ENCODE peak calls at places on chromosomes 7 and 10, in eight cellular contexts. One of them, this sample, is unnamed.

GRCh38 chr10:26479766-26480492 is 41.8 kb downstream of the APBB1IP start:
- DNase-seq in effector CD8-positive, alpha-beta T cell: no peak
- DNase-seq in RPMI7951: no peak
- DNase-seq in NCI-H82: no peak
- DNase-seq in EH: no peak
- DNase-seq in LoVo: no peak
- DNase-seq in stimulated activated CD8-positive, alpha-beta memory T cell treated with anti-CD3 and anti-CD28 coated beads, Interleukin-4, amount 100 ng/mL, for 24 hours: no peak
- DNase-seq in fibroblast of mammary gland: no peak
- DNase-seq in this sample: no peak

GRCh38 chr10:63977329-63977923 is 456.2 kb downstream of the REEP3 start:
- DNase-seq in effector CD8-positive, alpha-beta T cell: no peak
- DNase-seq in RPMI7951: peak
- DNase-seq in NCI-H82: peak
- DNase-seq in EH: peak
- DNase-seq in LoVo: peak
- DNase-seq in stimulated activated CD8-positive, alpha-beta memory T cell treated with anti-CD3 and anti-CD28 coated beads, Interleukin-4, amount 100 ng/mL, for 24 hours: no peak
- DNase-seq in fibroblast of mammary gland: peak
- DNase-seq in this sample: peak

GRCh38 chr7:147510913-147511312 is 1079.7 kb upstream of the C7orf33 start:
- DNase-seq in effector CD8-positive, alpha-beta T cell: no peak
- DNase-seq in RPMI7951: no peak
- DNase-seq in NCI-H82: no peak
- DNase-seq in EH: peak
- DNase-seq in LoVo: no peak
- DNase-seq in stimulated activated CD8-positive, alpha-beta memory T cell treated with anti-CD3 and anti-CD28 coated beads, Interleukin-4, amount 100 ng/mL, for 24 hours: no peak
- DNase-seq in fibroblast of mammary gland: peak
- DNase-seq in this sample: no peak

GRCh38 chr10:133142523-133143199 is 17.4 kb upstream of the KNDC1 start:
- DNase-seq in effector CD8-positive, alpha-beta T cell: no peak
- DNase-seq in RPMI7951: no peak
- DNase-seq in NCI-H82: no peak
- DNase-seq in EH: no peak
- DNase-seq in LoVo: no peak
- DNase-seq in stimulated activated CD8-positive, alpha-beta memory T cell treated with anti-CD3 and anti-CD28 coated beads, Interleukin-4, amount 100 ng/mL, for 24 hours: no peak
- DNase-seq in fibroblast of mammary gland: no peak
- DNase-seq in this sample: no peak

GRCh38 chr7:23470290-23471089 is at the start of gene IGF2BP3:
- DNase-seq in effector CD8-positive, alpha-beta T cell: no peak
- DNase-seq in RPMI7951: peak
- DNase-seq in NCI-H82: peak
- DNase-seq in EH: peak
- DNase-seq in LoVo: peak
- DNase-seq in stimulated activated CD8-positive, alpha-beta memory T cell treated with anti-CD3 and anti-CD28 coated beads, Interleukin-4, amount 100 ng/mL, for 24 hours: no peak
- DNase-seq in fibroblast of mammary gland: peak
- DNase-seq in this sample: peak

GRCh38 chr10:1591045-1591444 is 146.3 kb downstream of the ADARB2 start:
- DNase-seq in effector CD8-positive, alpha-beta T cell: no peak
- DNase-seq in RPMI7951: no peak
- DNase-seq in NCI-H82: no peak
- DNase-seq in EH: no peak
- DNase-seq in LoVo: no peak
- DNase-seq in stimulated activated CD8-positive, alpha-beta memory T cell treated with anti-CD3 and anti-CD28 coated beads, Interleukin-4, amount 100 ng/mL, for 24 hours: no peak
- DNase-seq in fibroblast of mammary gland: no peak
- DNase-seq in this sample: no peak

GRCh38 chr10:86363184-86363832 is 3.3 kb downstream of the GRID1 start:
- DNase-seq in effector CD8-positive, alpha-beta T cell: no peak
- DNase-seq in RPMI7951: no peak
- DNase-seq in NCI-H82: no peak
- DNase-seq in EH: no peak
- DNase-seq in LoVo: no peak
- DNase-seq in stimulated activated CD8-positive, alpha-beta memory T cell treated with anti-CD3 and anti-CD28 coated beads, Interleukin-4, amount 100 ng/mL, for 24 hours: no peak
- DNase-seq in fibroblast of mammary gland: no peak
- DNase-seq in this sample: peak

GRCh38 chr7:121041516-121042148 is 53.1 kb downstream of the CPED1 start:
- DNase-seq in effector CD8-positive, alpha-beta T cell: no peak
- DNase-seq in RPMI7951: peak
- DNase-seq in NCI-H82: no peak
- DNase-seq in EH: peak
- DNase-seq in LoVo: no peak
- DNase-seq in stimulated activated CD8-positive, alpha-beta memory T cell treated with anti-CD3 and anti-CD28 coated beads, Interleukin-4, amount 100 ng/mL, for 24 hours: no peak
- DNase-seq in fibroblast of mammary gland: peak
- DNase-seq in this sample: no peak

GRCh38 chr7:155568961-155569360 is 22.6 kb upstream of the CNPY1 start:
- DNase-seq in effector CD8-positive, alpha-beta T cell: no peak
- DNase-seq in RPMI7951: no peak
- DNase-seq in NCI-H82: no peak
- DNase-seq in EH: no peak
- DNase-seq in LoVo: no peak
- DNase-seq in stimulated activated CD8-positive, alpha-beta memory T cell treated with anti-CD3 and anti-CD28 coated beads, Interleukin-4, amount 100 ng/mL, for 24 hours: no peak
- DNase-seq in fibroblast of mammary gland: no peak
- DNase-seq in this sample: no peak

GRCh38 chr10:22320591-22321155 is at the start of gene BMI1:
- DNase-seq in effector CD8-positive, alpha-beta T cell: peak
- DNase-seq in RPMI7951: peak
- DNase-seq in NCI-H82: peak
- DNase-seq in EH: peak
- DNase-seq in LoVo: peak
- DNase-seq in stimulated activated CD8-positive, alpha-beta memory T cell treated with anti-CD3 and anti-CD28 coated beads, Interleukin-4, amount 100 ng/mL, for 24 hours: no peak
- DNase-seq in fibroblast of mammary gland: peak
- DNase-seq in this sample: peak

GRCh38 chr7:140621326-140622035 is 19.1 kb downstream of the DENND2A start:
- DNase-seq in effector CD8-positive, alpha-beta T cell: no peak
- DNase-seq in RPMI7951: peak
- DNase-seq in NCI-H82: no peak
- DNase-seq in EH: peak
- DNase-seq in LoVo: no peak
- DNase-seq in stimulated activated CD8-positive, alpha-beta memory T cell treated with anti-CD3 and anti-CD28 coated beads, Interleukin-4, amount 100 ng/mL, for 24 hours: no peak
- DNase-seq in fibroblast of mammary gland: peak
- DNase-seq in this sample: no peak

GRCh38 chr10:3499120-3499519 is 285.9 kb downstream of the KLF6 start:
- DNase-seq in effector CD8-positive, alpha-beta T cell: no peak
- DNase-seq in RPMI7951: peak
- DNase-seq in NCI-H82: no peak
- DNase-seq in EH: peak
- DNase-seq in LoVo: no peak
- DNase-seq in stimulated activated CD8-positive, alpha-beta memory T cell treated with anti-CD3 and anti-CD28 coated beads, Interleukin-4, amount 100 ng/mL, for 24 hours: no peak
- DNase-seq in fibroblast of mammary gland: no peak
- DNase-seq in this sample: peak

GRCh38 chr10:33154590-33154989 is 179.9 kb downstream of the NRP1 start:
- DNase-seq in effector CD8-positive, alpha-beta T cell: no peak
- DNase-seq in RPMI7951: peak
- DNase-seq in NCI-H82: no peak
- DNase-seq in EH: no peak
- DNase-seq in LoVo: no peak
- DNase-seq in stimulated activated CD8-positive, alpha-beta memory T cell treated with anti-CD3 and anti-CD28 coated beads, Interleukin-4, amount 100 ng/mL, for 24 hours: no peak
- DNase-seq in fibroblast of mammary gland: peak
- DNase-seq in this sample: no peak

GRCh38 chr10:72034040-72034499 is 54.3 kb downstream of the SPOCK2 start:
- DNase-seq in effector CD8-positive, alpha-beta T cell: no peak
- DNase-seq in RPMI7951: no peak
- DNase-seq in NCI-H82: no peak
- DNase-seq in EH: no peak
- DNase-seq in LoVo: no peak
- DNase-seq in stimulated activated CD8-positive, alpha-beta memory T cell treated with anti-CD3 and anti-CD28 coated beads, Interleukin-4, amount 100 ng/mL, for 24 hours: no peak
- DNase-seq in fibroblast of mammary gland: no peak
- DNase-seq in this sample: no peak

GRCh38 chr7:112495156-112495788 is 14.5 kb downstream of the LSMEM1 start:
- DNase-seq in effector CD8-positive, alpha-beta T cell: no peak
- DNase-seq in RPMI7951: no peak
- DNase-seq in NCI-H82: no peak
- DNase-seq in EH: no peak
- DNase-seq in LoVo: no peak
- DNase-seq in stimulated activated CD8-positive, alpha-beta memory T cell treated with anti-CD3 and anti-CD28 coated beads, Interleukin-4, amount 100 ng/mL, for 24 hours: no peak
- DNase-seq in fibroblast of mammary gland: no peak
- DNase-seq in this sample: no peak

GRCh38 chr7:24075426-24075810 is 208.6 kb upstream of the NPY start:
- DNase-seq in effector CD8-positive, alpha-beta T cell: no peak
- DNase-seq in RPMI7951: no peak
- DNase-seq in NCI-H82: no peak
- DNase-seq in EH: peak
- DNase-seq in LoVo: peak
- DNase-seq in stimulated activated CD8-positive, alpha-beta memory T cell treated with anti-CD3 and anti-CD28 coated beads, Interleukin-4, amount 100 ng/mL, for 24 hours: no peak
- DNase-seq in fibroblast of mammary gland: no peak
- DNase-seq in this sample: no peak

GRCh38 chr7:143399151-143399550 is 9.5 kb downstream of the EPHA1 start:
- DNase-seq in effector CD8-positive, alpha-beta T cell: no peak
- DNase-seq in RPMI7951: no peak
- DNase-seq in NCI-H82: no peak
- DNase-seq in EH: no peak
- DNase-seq in LoVo: no peak
- DNase-seq in stimulated activated CD8-positive, alpha-beta memory T cell treated with anti-CD3 and anti-CD28 coated beads, Interleukin-4, amount 100 ng/mL, for 24 hours: no peak
- DNase-seq in fibroblast of mammary gland: no peak
- DNase-seq in this sample: no peak

GRCh38 chr7:85023066-85023687 is 163.7 kb downstream of the SEMA3D start:
- DNase-seq in effector CD8-positive, alpha-beta T cell: peak
- DNase-seq in RPMI7951: peak
- DNase-seq in NCI-H82: peak
- DNase-seq in EH: peak
- DNase-seq in LoVo: peak
- DNase-seq in stimulated activated CD8-positive, alpha-beta memory T cell treated with anti-CD3 and anti-CD28 coated beads, Interleukin-4, amount 100 ng/mL, for 24 hours: no peak
- DNase-seq in fibroblast of mammary gland: peak
- DNase-seq in this sample: no peak

GRCh38 chr10:100186813-100187212 is 984 bp upstream of the ERLIN1 start:
- DNase-seq in effector CD8-positive, alpha-beta T cell: no peak
- DNase-seq in RPMI7951: peak
- DNase-seq in NCI-H82: peak
- DNase-seq in EH: no peak
- DNase-seq in LoVo: no peak
- DNase-seq in stimulated activated CD8-positive, alpha-beta memory T cell treated with anti-CD3 and anti-CD28 coated beads, Interleukin-4, amount 100 ng/mL, for 24 hours: peak
- DNase-seq in fibroblast of mammary gland: peak
- DNase-seq in this sample: peak

GRCh38 chr10:117617664-117618063 is 75.1 kb downstream of the EMX2 start:
- DNase-seq in effector CD8-positive, alpha-beta T cell: no peak
- DNase-seq in RPMI7951: no peak
- DNase-seq in NCI-H82: no peak
- DNase-seq in EH: no peak
- DNase-seq in LoVo: no peak
- DNase-seq in stimulated activated CD8-positive, alpha-beta memory T cell treated with anti-CD3 and anti-CD28 coated beads, Interleukin-4, amount 100 ng/mL, for 24 hours: no peak
- DNase-seq in fibroblast of mammary gland: no peak
- DNase-seq in this sample: no peak

GRCh38 chr7:116280803-116281202 is 70.5 kb downstream of the TES start:
- DNase-seq in effector CD8-positive, alpha-beta T cell: no peak
- DNase-seq in RPMI7951: no peak
- DNase-seq in NCI-H82: no peak
- DNase-seq in EH: no peak
- DNase-seq in LoVo: no peak
- DNase-seq in stimulated activated CD8-positive, alpha-beta memory T cell treated with anti-CD3 and anti-CD28 coated beads, Interleukin-4, amount 100 ng/mL, for 24 hours: no peak
- DNase-seq in fibroblast of mammary gland: no peak
- DNase-seq in this sample: no peak

GRCh38 chr10:34743804-34744203 is 71.3 kb downstream of the PARD3 start:
- DNase-seq in effector CD8-positive, alpha-beta T cell: no peak
- DNase-seq in RPMI7951: no peak
- DNase-seq in NCI-H82: no peak
- DNase-seq in EH: peak
- DNase-seq in LoVo: no peak
- DNase-seq in stimulated activated CD8-positive, alpha-beta memory T cell treated with anti-CD3 and anti-CD28 coated beads, Interleukin-4, amount 100 ng/mL, for 24 hours: no peak
- DNase-seq in fibroblast of mammary gland: peak
- DNase-seq in this sample: no peak

GRCh38 chr7:93622036-93622714 is 47.7 kb upstream of the CALCR start:
- DNase-seq in effector CD8-positive, alpha-beta T cell: no peak
- DNase-seq in RPMI7951: peak
- DNase-seq in NCI-H82: peak
- DNase-seq in EH: peak
- DNase-seq in LoVo: peak
- DNase-seq in stimulated activated CD8-positive, alpha-beta memory T cell treated with anti-CD3 and anti-CD28 coated beads, Interleukin-4, amount 100 ng/mL, for 24 hours: no peak
- DNase-seq in fibroblast of mammary gland: peak
- DNase-seq in this sample: peak

GRCh38 chr10:96380821-96381220 is 22.0 kb upstream of the OPALIN start:
- DNase-seq in effector CD8-positive, alpha-beta T cell: no peak
- DNase-seq in RPMI7951: no peak
- DNase-seq in NCI-H82: no peak
- DNase-seq in EH: peak
- DNase-seq in LoVo: no peak
- DNase-seq in stimulated activated CD8-positive, alpha-beta memory T cell treated with anti-CD3 and anti-CD28 coated beads, Interleukin-4, amount 100 ng/mL, for 24 hours: no peak
- DNase-seq in fibroblast of mammary gland: peak
- DNase-seq in this sample: peak

GRCh38 chr7:16421333-16422099 is at the start of gene CRPPA:
- DNase-seq in effector CD8-positive, alpha-beta T cell: no peak
- DNase-seq in RPMI7951: peak
- DNase-seq in NCI-H82: peak
- DNase-seq in EH: peak
- DNase-seq in LoVo: peak
- DNase-seq in stimulated activated CD8-positive, alpha-beta memory T cell treated with anti-CD3 and anti-CD28 coated beads, Interleukin-4, amount 100 ng/mL, for 24 hours: peak
- DNase-seq in fibroblast of mammary gland: peak
- DNase-seq in this sample: peak

GRCh38 chr10:88932539-88933256 is 19.9 kb downstream of the ACTA2 start:
- DNase-seq in effector CD8-positive, alpha-beta T cell: no peak
- DNase-seq in RPMI7951: peak
- DNase-seq in NCI-H82: peak
- DNase-seq in EH: peak
- DNase-seq in LoVo: peak
- DNase-seq in stimulated activated CD8-positive, alpha-beta memory T cell treated with anti-CD3 and anti-CD28 coated beads, Interleukin-4, amount 100 ng/mL, for 24 hours: no peak
- DNase-seq in fibroblast of mammary gland: peak
- DNase-seq in this sample: peak

GRCh38 chr10:34648507-34648906 is 166.6 kb downstream of the PARD3 start:
- DNase-seq in effector CD8-positive, alpha-beta T cell: no peak
- DNase-seq in RPMI7951: no peak
- DNase-seq in NCI-H82: peak
- DNase-seq in EH: no peak
- DNase-seq in LoVo: no peak
- DNase-seq in stimulated activated CD8-positive, alpha-beta memory T cell treated with anti-CD3 and anti-CD28 coated beads, Interleukin-4, amount 100 ng/mL, for 24 hours: no peak
- DNase-seq in fibroblast of mammary gland: no peak
- DNase-seq in this sample: no peak

GRCh38 chr7:11182736-11183135 is 209.1 kb downstream of the PHF14 start:
- DNase-seq in effector CD8-positive, alpha-beta T cell: no peak
- DNase-seq in RPMI7951: no peak
- DNase-seq in NCI-H82: no peak
- DNase-seq in EH: peak
- DNase-seq in LoVo: no peak
- DNase-seq in stimulated activated CD8-positive, alpha-beta memory T cell treated with anti-CD3 and anti-CD28 coated beads, Interleukin-4, amount 100 ng/mL, for 24 hours: no peak
- DNase-seq in fibroblast of mammary gland: no peak
- DNase-seq in this sample: no peak

GRCh38 chr10:79451046-79451699 is 5.7 kb upstream of the ZCCHC24 start:
- DNase-seq in effector CD8-positive, alpha-beta T cell: no peak
- DNase-seq in RPMI7951: no peak
- DNase-seq in NCI-H82: no peak
- DNase-seq in EH: no peak
- DNase-seq in LoVo: no peak
- DNase-seq in stimulated activated CD8-positive, alpha-beta memory T cell treated with anti-CD3 and anti-CD28 coated beads, Interleukin-4, amount 100 ng/mL, for 24 hours: no peak
- DNase-seq in fibroblast of mammary gland: no peak
- DNase-seq in this sample: no peak

This sample was measured in A549.